ENCODE peak calls at places on chromosomes 6 and 20, in nine cellular contexts. E, V, Z, W, T, D, H, R and M are unnamed samples.

GRCh38 chr20:45780159-45780558 is 11.5 kb downstream of the WFDC3 start:
- DNase-seq in T (no peak), D (no peak), H (no peak), Z (no peak), E (no peak), V (no peak), R (no peak), W (no peak), M (no peak)

GRCh38 chr6:30167101-30167500 is 3.8 kb downstream of the TRIM15 start:
- DNase-seq in V (no peak), R (no peak), E (no peak), H (no peak), W (no peak), Z (peak), D (no peak), T (no peak), M (no peak)

GRCh38 chr20:23061713-23062561 is 12.5 kb upstream of the THBD start:
- DNase-seq in D (peak), V (no peak), Z (no peak), W (peak), R (peak), T (peak), H (peak), E (no peak), M (no peak)

GRCh38 chr20:51871943-51872342 is 69.6 kb upstream of the SALL4 start:
- DNase-seq in E (no peak), R (no peak), H (no peak), W (peak), Z (no peak), D (no peak), T (peak), V (no peak), M (no peak)

GRCh38 chr20:57246008-57246407 is 20.4 kb downstream of the BMP7 start:
- DNase-seq in T (no peak), D (no peak), Z (no peak), H (no peak), E (no peak), V (no peak), W (no peak), R (no peak), M (no peak)

GRCh38 chr20:56400001-56400640 is 7.7 kb downstream of the CSTF1 start:
- DNase-seq in V (peak), D (peak), T (peak), R (peak), W (peak), H (peak), Z (peak), E (peak), M (peak)

GRCh38 chr6:61787998-61788397 is 498.0 kb downstream of the KHDRBS2 start:
- DNase-seq in T (no peak), R (no peak), V (no peak), D (no peak), E (no peak), W (no peak), H (no peak), Z (no peak), M (no peak)

GRCh38 chr6:163688971-163689370 is 274.5 kb downstream of the QKI start:
- DNase-seq in D (no peak), R (no peak), V (no peak), Z (no peak), H (no peak), T (peak), E (no peak), W (no peak), M (no peak)

GRCh38 chr20:57259179-57260021 is 7.0 kb downstream of the BMP7 start:
- DNase-seq in W (no peak), V (no peak), Z (no peak), T (no peak), D (no peak), R (no peak), H (no peak), E (no peak), M (no peak)

GRCh38 chr20:18904624-18905023 is 91.0 kb downstream of the SCP2D1 start:
- DNase-seq in H (no peak), R (no peak), E (peak), V (no peak), T (no peak), D (no peak), Z (no peak), W (peak), M (no peak)

GRCh38 chr6:7261030-7261841 is 51.8 kb downstream of the SSR1 start:
- DNase-seq in T (peak), V (no peak), Z (peak), D (peak), W (peak), R (peak), H (peak), E (peak), M (peak)